ENCODE peak calls at places on chromosomes 11 and 22, in ten cellular contexts. X is M059J; K is RPMI7951; H is HTR-8/SVneo; J is activated naive CD8-positive, alpha-beta T cell treated with anti-CD3 and anti-CD28 coated beads, Interleukin-2, amount 50 U/mL, for 24 hours; D is NCI-H1417; C is prostate gland; Q is GM18507; Z is astrocyte of the cerebellum; G is mucosa of descending colon. S is an unnamed sample.
A peak's percentile ranks its signal among the peaks of the same experiment; 100 is the strongest.

GRCh38 chr11:2549491-2549875 is 104.7 kb downstream of the KCNQ1 start:
- DNase-seq in Q (no peak), C (no peak), D (no peak), J (no peak), G (peak; percentile 16), X (no peak), H (no peak), Z (no peak), K (no peak), S (no peak)

GRCh38 chr11:133927690-133928627 is 28.8 kb downstream of the IGSF9B start:
- DNase-seq in Q (peak; percentile 48), G (peak; percentile 87), K (peak; percentile 65), H (peak; percentile 78), J (peak; percentile 66), X (peak; percentile 46), C (peak; percentile 71), D (peak; percentile 82), Z (peak; percentile 15), S (peak; percentile 56)

GRCh38 chr11:64763804-64764611 is 4.2 kb upstream of the PYGM start:
- DNase-seq in Q (no peak), K (no peak), J (peak; percentile 54), G (peak; percentile 30), C (no peak), H (no peak), X (peak; percentile 22), Z (no peak), D (no peak), S (no peak)

GRCh38 chr11:11349051-11349450 is 4.0 kb downstream of the CSNK2A3 start:
- DNase-seq in C (no peak), G (no peak), J (no peak), X (no peak), D (no peak), Q (no peak), Z (no peak), K (no peak), H (no peak), S (no peak)

GRCh38 chr11:44032304-44033085 is 15.3 kb upstream of the ACCSL start:
- DNase-seq in K (peak; percentile 49), C (no peak), Q (no peak), G (no peak), Z (no peak), X (peak; percentile 47), J (no peak), H (no peak), D (no peak), S (no peak)

GRCh38 chr11:85718991-85719807 is 33.2 kb upstream of the CCDC89 start:
- DNase-seq in X (peak; percentile 98), K (peak; percentile 99), J (no peak), D (no peak), G (no peak), H (peak; percentile 88), Q (no peak), Z (peak; percentile 98), C (no peak), S (no peak)

GRCh38 chr22:50739894-50740293 is 1.9 kb downstream of the ACR start:
- DNase-seq in D (peak; percentile 1), J (no peak), Z (no peak), Q (no peak), K (no peak), H (no peak), G (no peak), C (no peak), X (no peak), S (no peak)

GRCh38 chr11:119404872-119405271 is 18.1 kb downstream of the THY1 start:
- DNase-seq in D (no peak), X (peak; percentile 20), G (no peak), C (no peak), Z (no peak), Q (no peak), H (no peak), J (no peak), K (no peak), S (no peak)

GRCh38 chr11:126174816-126175215 is 36.6 kb downstream of the RPUSD4 start:
- DNase-seq in H (no peak), D (no peak), G (no peak), J (no peak), C (no peak), Q (no peak), Z (no peak), K (no peak), X (no peak), S (no peak)

GRCh38 chr22:26658671-26659478 is 1.5 kb downstream of the MIAT start:
- DNase-seq in Q (no peak), H (peak; percentile 84), K (peak; percentile 92), G (peak; percentile 53), X (peak; percentile 92), C (peak; percentile 27), Z (peak; percentile 64), D (peak; percentile 84), J (peak; percentile 81), S (no peak)

GRCh38 chr11:75966546-75967287 is 151.7 kb downstream of the UVRAG start:
- DNase-seq in K (peak; percentile 88), H (peak; percentile 48), Z (peak; percentile 62), G (no peak), D (no peak), X (peak; percentile 76), Q (no peak), C (no peak), J (no peak), S (no peak)

GRCh38 chr11:76234704-76235232 is 28.5 kb upstream of the WNT11 start:
- DNase-seq in H (no peak), K (peak; percentile 61), Q (no peak), G (peak; percentile 63), J (no peak), C (no peak), D (no peak), X (peak; percentile 67), Z (no peak), S (no peak)

GRCh38 chr11:102287963-102288744 is 29.1 kb upstream of the BIRC3 start:
- DNase-seq in Q (peak; percentile 30), H (peak; percentile 90), X (peak; percentile 79), J (peak; percentile 47), C (peak; percentile 50), Z (peak; percentile 58), G (no peak), K (peak; percentile 80), D (peak; percentile 82), S (peak; percentile 71)

GRCh38 chr11:14907411-14908213 is 15.6 kb upstream of the CYP2R1 start:
- DNase-seq in C (peak; percentile 60), G (peak; percentile 93), Q (no peak), H (no peak), J (peak; percentile 89), X (peak; percentile 35), D (peak; percentile 78), Z (no peak), K (peak; percentile 21), S (peak; percentile 32)

GRCh38 chr11:13850256-13851010 is 112.1 kb upstream of the SPON1 start:
- DNase-seq in Z (no peak), G (no peak), H (no peak), X (no peak), D (peak; percentile 63), C (no peak), K (peak; percentile 23), J (no peak), Q (no peak), S (no peak)

GRCh38 chr22:17952273-17952801 is 72.0 kb downstream of the MICAL3 start:
- DNase-seq in D (no peak), Q (no peak), C (no peak), K (no peak), X (no peak), Z (no peak), J (no peak), H (no peak), G (peak; percentile 72), S (peak; percentile 22)

GRCh38 chr11:72238492-72239295 is 5.3 kb downstream of the PHOX2A start:
- DNase-seq in D (no peak), Q (no peak), C (no peak), G (no peak), Z (no peak), J (no peak), K (no peak), H (no peak), X (no peak), S (no peak)

GRCh38 chr11:64675417-64676252 is 47.4 kb downstream of the NRXN2 start:
- DNase-seq in X (peak; percentile 69), H (peak; percentile 49), Z (no peak), C (no peak), Q (peak; percentile 53), K (peak; percentile 82), G (no peak), J (no peak), D (no peak), S (no peak)

GRCh38 chr11:1863352-1864215 is 10.7 kb downstream of the LSP1 start:
- DNase-seq in H (peak; percentile 39), D (no peak), Z (peak; percentile 69), X (peak; percentile 96), C (peak; percentile 29), K (peak; percentile 92), J (no peak), G (peak; percentile 74), Q (no peak), S (peak; percentile 6)

GRCh38 chr11:125591659-125592304 is 870 bp upstream of the STT3A start:
- DNase-seq in Z (no peak), K (peak; percentile 47), D (peak; percentile 35), J (peak; percentile 38), X (peak; percentile 27), G (peak; percentile 66), H (no peak), Q (no peak), C (peak; percentile 22), S (no peak)

GRCh38 chr11:69049490-69049867 is 747 bp downstream of the TPCN2 start:
- DNase-seq in J (peak; percentile 44), C (no peak), Q (no peak), G (no peak), H (no peak), D (no peak), Z (no peak), K (no peak), X (no peak), S (no peak)

GRCh38 chr11:61369372-61370348 is 7.5 kb downstream of the TMEM138 start:
- DNase-seq in H (no peak), C (peak; percentile 81), Q (no peak), D (no peak), G (no peak), X (peak; percentile 18), K (peak; percentile 98), Z (peak; percentile 43), J (no peak), S (no peak)

GRCh38 chr11:118870396-118871343 is 13.0 kb upstream of the CXCR5 start:
- DNase-seq in Z (no peak), Q (no peak), K (peak; percentile 59), D (no peak), H (no peak), G (no peak), C (peak; percentile 41), X (peak; percentile 37), J (no peak), S (peak; percentile 10)

GRCh38 chr22:40547729-40548143 is 88.8 kb downstream of the MRTFA start:
- DNase-seq in J (no peak), C (no peak), Z (no peak), H (no peak), D (no peak), K (no peak), G (no peak), Q (no peak), X (no peak), S (no peak)

GRCh38 chr22:27306771-27307170 is 494.8 kb downstream of the MN1 start:
- DNase-seq in G (no peak), H (no peak), Z (no peak), X (no peak), C (no peak), Q (no peak), K (no peak), D (no peak), J (no peak), S (no peak)

GRCh38 chr22:27994481-27995331 is 75.7 kb upstream of the PITPNB start:
- DNase-seq in Q (no peak), J (no peak), X (no peak), Z (no peak), H (no peak), K (no peak), D (no peak), C (no peak), G (no peak), S (no peak)

GRCh38 chr22:39984006-39984405 is 10.7 kb upstream of the FAM83F start:
- DNase-seq in Q (no peak), H (no peak), K (peak; percentile 70), J (no peak), G (no peak), C (no peak), D (no peak), Z (no peak), X (peak; percentile 46), S (no peak)

GRCh38 chr22:46584081-46584903 is 35.9 kb upstream of the GRAMD4 start:
- DNase-seq in K (no peak), C (no peak), Z (no peak), H (no peak), G (peak; percentile 32), D (no peak), Q (no peak), X (no peak), J (no peak), S (no peak)